ENCODE peak calls at places on chromosomes 11 and 22, in seven cellular contexts. One of them, this sample, is unnamed.

GRCh38 chr11:45031912-45032519 is 81.3 kb upstream of the TP53I11 start:
- DNase-seq in non-pigmented ciliary epithelial cell: no peak
- DNase-seq in stimulated activated CD4-positive, alpha-beta T cell treated with anti-CD3 and anti-CD28 coated beads, TNF-alpha, amount 100 ng/mL, for 1 hour: no peak
- DNase-seq in central memory CD4-positive, alpha-beta T cell: no peak
- DNase-seq in substantia nigra: no peak
- DNase-seq in stimulated activated CD8-positive, alpha-beta memory T cell treated with anti-CD3 and anti-CD28 coated beads, Interleukin-15, amount 100 ng/mL, for 24 hours: no peak
- DNase-seq in HuH-7: no peak
- DNase-seq in this sample: no peak

GRCh38 chr11:67071420-67072284 is 15.0 kb downstream of the RHOD start:
- DNase-seq in stimulated activated CD8-positive, alpha-beta memory T cell treated with anti-CD3 and anti-CD28 coated beads, Interleukin-15, amount 100 ng/mL, for 24 hours: peak
- DNase-seq in stimulated activated CD4-positive, alpha-beta T cell treated with anti-CD3 and anti-CD28 coated beads, TNF-alpha, amount 100 ng/mL, for 1 hour: peak
- DNase-seq in non-pigmented ciliary epithelial cell: no peak
- DNase-seq in HuH-7: peak
- DNase-seq in central memory CD4-positive, alpha-beta T cell: peak
- DNase-seq in substantia nigra: peak
- DNase-seq in this sample: no peak

GRCh38 chr11:62208785-62209144 is 292 bp downstream of the SCGB2A1 start:
- DNase-seq in stimulated activated CD8-positive, alpha-beta memory T cell treated with anti-CD3 and anti-CD28 coated beads, Interleukin-15, amount 100 ng/mL, for 24 hours: no peak
- DNase-seq in substantia nigra: no peak
- DNase-seq in central memory CD4-positive, alpha-beta T cell: no peak
- DNase-seq in stimulated activated CD4-positive, alpha-beta T cell treated with anti-CD3 and anti-CD28 coated beads, TNF-alpha, amount 100 ng/mL, for 1 hour: no peak
- DNase-seq in HuH-7: no peak
- DNase-seq in non-pigmented ciliary epithelial cell: no peak
- DNase-seq in this sample: no peak

GRCh38 chr11:25970726-25971508 is 361.0 kb upstream of the ANO3 start:
- DNase-seq in central memory CD4-positive, alpha-beta T cell: no peak
- DNase-seq in stimulated activated CD4-positive, alpha-beta T cell treated with anti-CD3 and anti-CD28 coated beads, TNF-alpha, amount 100 ng/mL, for 1 hour: no peak
- DNase-seq in HuH-7: no peak
- DNase-seq in non-pigmented ciliary epithelial cell: no peak
- DNase-seq in substantia nigra: no peak
- DNase-seq in stimulated activated CD8-positive, alpha-beta memory T cell treated with anti-CD3 and anti-CD28 coated beads, Interleukin-15, amount 100 ng/mL, for 24 hours: no peak
- DNase-seq in this sample: no peak

GRCh38 chr22:23263651-23264555 is 83.6 kb downstream of the BCR start:
- DNase-seq in stimulated activated CD8-positive, alpha-beta memory T cell treated with anti-CD3 and anti-CD28 coated beads, Interleukin-15, amount 100 ng/mL, for 24 hours: no peak
- DNase-seq in non-pigmented ciliary epithelial cell: no peak
- DNase-seq in central memory CD4-positive, alpha-beta T cell: peak
- DNase-seq in stimulated activated CD4-positive, alpha-beta T cell treated with anti-CD3 and anti-CD28 coated beads, TNF-alpha, amount 100 ng/mL, for 1 hour: no peak
- DNase-seq in substantia nigra: no peak
- DNase-seq in HuH-7: no peak
- DNase-seq in this sample: no peak

GRCh38 chr11:46649180-46649738 is 31.9 kb downstream of the ATG13 start:
- DNase-seq in non-pigmented ciliary epithelial cell: peak
- DNase-seq in substantia nigra: peak
- DNase-seq in central memory CD4-positive, alpha-beta T cell: no peak
- DNase-seq in HuH-7: no peak
- DNase-seq in stimulated activated CD4-positive, alpha-beta T cell treated with anti-CD3 and anti-CD28 coated beads, TNF-alpha, amount 100 ng/mL, for 1 hour: no peak
- DNase-seq in stimulated activated CD8-positive, alpha-beta memory T cell treated with anti-CD3 and anti-CD28 coated beads, Interleukin-15, amount 100 ng/mL, for 24 hours: no peak
- DNase-seq in this sample: no peak

GRCh38 chr11:117720061-117720511 is 76.9 kb downstream of the DSCAML1 start:
- DNase-seq in stimulated activated CD4-positive, alpha-beta T cell treated with anti-CD3 and anti-CD28 coated beads, TNF-alpha, amount 100 ng/mL, for 1 hour: no peak
- DNase-seq in non-pigmented ciliary epithelial cell: no peak
- DNase-seq in central memory CD4-positive, alpha-beta T cell: no peak
- DNase-seq in substantia nigra: no peak
- DNase-seq in stimulated activated CD8-positive, alpha-beta memory T cell treated with anti-CD3 and anti-CD28 coated beads, Interleukin-15, amount 100 ng/mL, for 24 hours: no peak
- DNase-seq in HuH-7: no peak
- DNase-seq in this sample: no peak

GRCh38 chr11:63841554-63841953 is 2.6 kb downstream of the MARK2 start:
- DNase-seq in HuH-7: no peak
- DNase-seq in substantia nigra: peak
- DNase-seq in central memory CD4-positive, alpha-beta T cell: no peak
- DNase-seq in stimulated activated CD8-positive, alpha-beta memory T cell treated with anti-CD3 and anti-CD28 coated beads, Interleukin-15, amount 100 ng/mL, for 24 hours: no peak
- DNase-seq in stimulated activated CD4-positive, alpha-beta T cell treated with anti-CD3 and anti-CD28 coated beads, TNF-alpha, amount 100 ng/mL, for 1 hour: no peak
- DNase-seq in non-pigmented ciliary epithelial cell: no peak
- DNase-seq in this sample: no peak

GRCh38 chr22:19522190-19522880 is 1.9 kb downstream of the CLDN5 start:
- DNase-seq in stimulated activated CD8-positive, alpha-beta memory T cell treated with anti-CD3 and anti-CD28 coated beads, Interleukin-15, amount 100 ng/mL, for 24 hours: no peak
- DNase-seq in substantia nigra: peak
- DNase-seq in non-pigmented ciliary epithelial cell: no peak
- DNase-seq in central memory CD4-positive, alpha-beta T cell: no peak
- DNase-seq in HuH-7: no peak
- DNase-seq in stimulated activated CD4-positive, alpha-beta T cell treated with anti-CD3 and anti-CD28 coated beads, TNF-alpha, amount 100 ng/mL, for 1 hour: no peak
- DNase-seq in this sample: no peak

GRCh38 chr22:27799334-27800249 is 2.0 kb downstream of the MN1 start:
- DNase-seq in central memory CD4-positive, alpha-beta T cell: no peak
- DNase-seq in stimulated activated CD8-positive, alpha-beta memory T cell treated with anti-CD3 and anti-CD28 coated beads, Interleukin-15, amount 100 ng/mL, for 24 hours: no peak
- DNase-seq in non-pigmented ciliary epithelial cell: no peak
- DNase-seq in stimulated activated CD4-positive, alpha-beta T cell treated with anti-CD3 and anti-CD28 coated beads, TNF-alpha, amount 100 ng/mL, for 1 hour: no peak
- DNase-seq in HuH-7: no peak
- DNase-seq in substantia nigra: peak
- DNase-seq in this sample: no peak

GRCh38 chr11:13013054-13013488 is 4.0 kb downstream of the RASSF10 start:
- DNase-seq in stimulated activated CD8-positive, alpha-beta memory T cell treated with anti-CD3 and anti-CD28 coated beads, Interleukin-15, amount 100 ng/mL, for 24 hours: no peak
- DNase-seq in stimulated activated CD4-positive, alpha-beta T cell treated with anti-CD3 and anti-CD28 coated beads, TNF-alpha, amount 100 ng/mL, for 1 hour: no peak
- DNase-seq in non-pigmented ciliary epithelial cell: no peak
- DNase-seq in substantia nigra: no peak
- DNase-seq in central memory CD4-positive, alpha-beta T cell: no peak
- DNase-seq in HuH-7: no peak
- DNase-seq in this sample: no peak

GRCh38 chr11:33912405-33913361 is 20.8 kb upstream of the LMO2 start:
- DNase-seq in HuH-7: no peak
- DNase-seq in stimulated activated CD8-positive, alpha-beta memory T cell treated with anti-CD3 and anti-CD28 coated beads, Interleukin-15, amount 100 ng/mL, for 24 hours: no peak
- DNase-seq in central memory CD4-positive, alpha-beta T cell: no peak
- DNase-seq in substantia nigra: no peak
- DNase-seq in non-pigmented ciliary epithelial cell: peak
- DNase-seq in stimulated activated CD4-positive, alpha-beta T cell treated with anti-CD3 and anti-CD28 coated beads, TNF-alpha, amount 100 ng/mL, for 1 hour: no peak
- DNase-seq in this sample: no peak

GRCh38 chr11:76270387-76270786 is 64.1 kb upstream of the WNT11 start:
- DNase-seq in non-pigmented ciliary epithelial cell: no peak
- DNase-seq in stimulated activated CD8-positive, alpha-beta memory T cell treated with anti-CD3 and anti-CD28 coated beads, Interleukin-15, amount 100 ng/mL, for 24 hours: no peak
- DNase-seq in central memory CD4-positive, alpha-beta T cell: no peak
- DNase-seq in stimulated activated CD4-positive, alpha-beta T cell treated with anti-CD3 and anti-CD28 coated beads, TNF-alpha, amount 100 ng/mL, for 1 hour: no peak
- DNase-seq in substantia nigra: no peak
- DNase-seq in HuH-7: no peak
- DNase-seq in this sample: no peak

GRCh38 chr11:130300567-130300966 is 14.2 kb downstream of the ZBTB44 start:
- DNase-seq in non-pigmented ciliary epithelial cell: no peak
- DNase-seq in stimulated activated CD8-positive, alpha-beta memory T cell treated with anti-CD3 and anti-CD28 coated beads, Interleukin-15, amount 100 ng/mL, for 24 hours: no peak
- DNase-seq in stimulated activated CD4-positive, alpha-beta T cell treated with anti-CD3 and anti-CD28 coated beads, TNF-alpha, amount 100 ng/mL, for 1 hour: no peak
- DNase-seq in substantia nigra: no peak
- DNase-seq in central memory CD4-positive, alpha-beta T cell: no peak
- DNase-seq in HuH-7: no peak
- DNase-seq in this sample: no peak

GRCh38 chr11:14500181-14500651 is 605 bp upstream of the COPB1 start:
- DNase-seq in central memory CD4-positive, alpha-beta T cell: peak
- DNase-seq in stimulated activated CD8-positive, alpha-beta memory T cell treated with anti-CD3 and anti-CD28 coated beads, Interleukin-15, amount 100 ng/mL, for 24 hours: no peak
- DNase-seq in HuH-7: no peak
- DNase-seq in stimulated activated CD4-positive, alpha-beta T cell treated with anti-CD3 and anti-CD28 coated beads, TNF-alpha, amount 100 ng/mL, for 1 hour: no peak
- DNase-seq in non-pigmented ciliary epithelial cell: peak
- DNase-seq in substantia nigra: peak
- DNase-seq in this sample: peak

GRCh38 chr11:125123194-125123946 is 11.9 kb upstream of the TMEM218 start:
- DNase-seq in central memory CD4-positive, alpha-beta T cell: no peak
- DNase-seq in HuH-7: no peak
- DNase-seq in substantia nigra: no peak
- DNase-seq in stimulated activated CD4-positive, alpha-beta T cell treated with anti-CD3 and anti-CD28 coated beads, TNF-alpha, amount 100 ng/mL, for 1 hour: no peak
- DNase-seq in stimulated activated CD8-positive, alpha-beta memory T cell treated with anti-CD3 and anti-CD28 coated beads, Interleukin-15, amount 100 ng/mL, for 24 hours: no peak
- DNase-seq in non-pigmented ciliary epithelial cell: no peak
- DNase-seq in this sample: no peak

GRCh38 chr11:64123102-64123434 is 42.8 kb downstream of the MACROD1 start:
- DNase-seq in substantia nigra: peak
- DNase-seq in central memory CD4-positive, alpha-beta T cell: no peak
- DNase-seq in stimulated activated CD4-positive, alpha-beta T cell treated with anti-CD3 and anti-CD28 coated beads, TNF-alpha, amount 100 ng/mL, for 1 hour: no peak
- DNase-seq in HuH-7: no peak
- DNase-seq in non-pigmented ciliary epithelial cell: no peak
- DNase-seq in stimulated activated CD8-positive, alpha-beta memory T cell treated with anti-CD3 and anti-CD28 coated beads, Interleukin-15, amount 100 ng/mL, for 24 hours: no peak
- DNase-seq in this sample: no peak

GRCh38 chr22:37472418-37473006 is 13.7 kb downstream of the MFNG start:
- DNase-seq in HuH-7: peak
- DNase-seq in substantia nigra: no peak
- DNase-seq in stimulated activated CD8-positive, alpha-beta memory T cell treated with anti-CD3 and anti-CD28 coated beads, Interleukin-15, amount 100 ng/mL, for 24 hours: no peak
- DNase-seq in stimulated activated CD4-positive, alpha-beta T cell treated with anti-CD3 and anti-CD28 coated beads, TNF-alpha, amount 100 ng/mL, for 1 hour: no peak
- DNase-seq in central memory CD4-positive, alpha-beta T cell: peak
- DNase-seq in non-pigmented ciliary epithelial cell: no peak
- DNase-seq in this sample: no peak

GRCh38 chr22:46110215-46110614 is 40.1 kb upstream of the PPARA start:
- DNase-seq in HuH-7: no peak
- DNase-seq in stimulated activated CD4-positive, alpha-beta T cell treated with anti-CD3 and anti-CD28 coated beads, TNF-alpha, amount 100 ng/mL, for 1 hour: no peak
- DNase-seq in stimulated activated CD8-positive, alpha-beta memory T cell treated with anti-CD3 and anti-CD28 coated beads, Interleukin-15, amount 100 ng/mL, for 24 hours: no peak
- DNase-seq in substantia nigra: no peak
- DNase-seq in non-pigmented ciliary epithelial cell: no peak
- DNase-seq in central memory CD4-positive, alpha-beta T cell: no peak
- DNase-seq in this sample: no peak

GRCh38 chr22:42645938-42646568 is 3.1 kb downstream of the CYB5R3 start:
- DNase-seq in non-pigmented ciliary epithelial cell: no peak
- DNase-seq in HuH-7: no peak
- DNase-seq in substantia nigra: no peak
- DNase-seq in central memory CD4-positive, alpha-beta T cell: no peak
- DNase-seq in stimulated activated CD4-positive, alpha-beta T cell treated with anti-CD3 and anti-CD28 coated beads, TNF-alpha, amount 100 ng/mL, for 1 hour: no peak
- DNase-seq in stimulated activated CD8-positive, alpha-beta memory T cell treated with anti-CD3 and anti-CD28 coated beads, Interleukin-15, amount 100 ng/mL, for 24 hours: no peak
- DNase-seq in this sample: no peak

GRCh38 chr11:67700548-67701262 is 26.3 kb upstream of the ALDH3B2 start:
- DNase-seq in HuH-7: no peak
- DNase-seq in substantia nigra: no peak
- DNase-seq in stimulated activated CD8-positive, alpha-beta memory T cell treated with anti-CD3 and anti-CD28 coated beads, Interleukin-15, amount 100 ng/mL, for 24 hours: no peak
- DNase-seq in stimulated activated CD4-positive, alpha-beta T cell treated with anti-CD3 and anti-CD28 coated beads, TNF-alpha, amount 100 ng/mL, for 1 hour: no peak
- DNase-seq in non-pigmented ciliary epithelial cell: no peak
- DNase-seq in central memory CD4-positive, alpha-beta T cell: no peak
- DNase-seq in this sample: no peak

GRCh38 chr11:94924074-94925031 is 49.0 kb downstream of the CWC15 start:
- DNase-seq in non-pigmented ciliary epithelial cell: no peak
- DNase-seq in HuH-7: no peak
- DNase-seq in central memory CD4-positive, alpha-beta T cell: peak
- DNase-seq in stimulated activated CD8-positive, alpha-beta memory T cell treated with anti-CD3 and anti-CD28 coated beads, Interleukin-15, amount 100 ng/mL, for 24 hours: no peak
- DNase-seq in substantia nigra: no peak
- DNase-seq in stimulated activated CD4-positive, alpha-beta T cell treated with anti-CD3 and anti-CD28 coated beads, TNF-alpha, amount 100 ng/mL, for 1 hour: no peak
- DNase-seq in this sample: no peak

This sample was measured in NCI-H1048.